ENCODE peak calls at places on chromosome 19, in four cellular contexts. L, U, J and S are unnamed samples.

GRCh38 chr19:11405846-11406643 is 13.1 kb downstream of the RGL3 start:
- DNase-seq in L (no peak), U (no peak), J (peak), S (no peak)

GRCh38 chr19:24065865-24066604 is 21.0 kb upstream of the ZNF254 start:
- DNase-seq in L (no peak), U (no peak), J (no peak), S (no peak)

GRCh38 chr19:33493401-33494275 is 28.0 kb downstream of the PEPD start:
- DNase-seq in L (no peak), U (no peak), J (no peak), S (no peak)

GRCh38 chr19:43574424-43575155 is 737 bp downstream of the XRCC1 start:
- DNase-seq in L (no peak), U (no peak), J (no peak), S (no peak)

GRCh38 chr19:47109541-47110375 is 3.8 kb downstream of the ZC3H4 start:
- DNase-seq in L (no peak), U (no peak), J (no peak), S (no peak)

GRCh38 chr19:47618771-47619170 is 9.8 kb downstream of the BICRA start:
- DNase-seq in L (no peak), U (no peak), J (no peak), S (no peak)

GRCh38 chr19:57302727-57303401 is 17.4 kb upstream of the ZNF543 start:
- DNase-seq in L (no peak), U (no peak), J (no peak), S (no peak)

GRCh38 chr19:13275016-13275722 is 125.0 kb downstream of the IER2 start:
- DNase-seq in L (no peak), U (no peak), J (no peak), S (no peak)

GRCh38 chr19:52601025-52601973 is 31.2 kb downstream of the ZNF701 start:
- DNase-seq in L (peak), U (peak), J (peak), S (no peak)

GRCh38 chr19:17626456-17626855 is 61.7 kb downstream of the UNC13A start:
- DNase-seq in L (no peak), U (no peak), J (no peak), S (no peak)

GRCh38 chr19:17504030-17504429 is 7.4 kb upstream of the PGLS start:
- DNase-seq in L (no peak), U (no peak), J (no peak), S (no peak)

GRCh38 chr19:55447421-55448174 is 4.5 kb upstream of the SHISA7 start:
- DNase-seq in L (no peak), U (no peak), J (no peak), S (no peak)

GRCh38 chr19:47663435-47663910 is 49.7 kb upstream of the EHD2 start:
- DNase-seq in L (peak), U (no peak), J (no peak), S (no peak)

GRCh38 chr19:13195678-13196077 is 45.5 kb downstream of the IER2 start:
- DNase-seq in L (no peak), U (peak), J (peak), S (no peak)

GRCh38 chr19:45477713-45478453 is 10.1 kb downstream of the FOSB start:
- DNase-seq in L (no peak), U (no peak), J (no peak), S (no peak)

GRCh38 chr19:33683881-33684549 is 62.3 kb downstream of the CHST8 start:
- DNase-seq in L (no peak), U (no peak), J (peak), S (no peak)

GRCh38 chr19:45677351-45678230 is 9.6 kb downstream of the GIPR start:
- DNase-seq in L (no peak), U (peak), J (peak), S (no peak)

GRCh38 chr19:24101459-24102122 is 14.6 kb downstream of the ZNF254 start:
- DNase-seq in L (no peak), U (no peak), J (no peak), S (no peak)

GRCh38 chr19:11067356-11068113 is 21.7 kb upstream of the LDLR start:
- DNase-seq in L (no peak), U (no peak), J (no peak), S (no peak)

GRCh38 chr19:55377356-55378131 is 918 bp downstream of the TMEM190 start:
- DNase-seq in L (no peak), U (no peak), J (peak), S (no peak)

GRCh38 chr19:13764101-13764807 is at the start of gene MRI1:
- DNase-seq in L (no peak), U (peak), J (peak), S (no peak)

GRCh38 chr19:6272913-6273600 is 6.7 kb downstream of the MLLT1 start:
- DNase-seq in L (no peak), U (no peak), J (no peak), S (no peak)
- H3K4me3 ChIP-seq in L (no peak), U (peak), J (no peak), S (no peak)

DNA sequence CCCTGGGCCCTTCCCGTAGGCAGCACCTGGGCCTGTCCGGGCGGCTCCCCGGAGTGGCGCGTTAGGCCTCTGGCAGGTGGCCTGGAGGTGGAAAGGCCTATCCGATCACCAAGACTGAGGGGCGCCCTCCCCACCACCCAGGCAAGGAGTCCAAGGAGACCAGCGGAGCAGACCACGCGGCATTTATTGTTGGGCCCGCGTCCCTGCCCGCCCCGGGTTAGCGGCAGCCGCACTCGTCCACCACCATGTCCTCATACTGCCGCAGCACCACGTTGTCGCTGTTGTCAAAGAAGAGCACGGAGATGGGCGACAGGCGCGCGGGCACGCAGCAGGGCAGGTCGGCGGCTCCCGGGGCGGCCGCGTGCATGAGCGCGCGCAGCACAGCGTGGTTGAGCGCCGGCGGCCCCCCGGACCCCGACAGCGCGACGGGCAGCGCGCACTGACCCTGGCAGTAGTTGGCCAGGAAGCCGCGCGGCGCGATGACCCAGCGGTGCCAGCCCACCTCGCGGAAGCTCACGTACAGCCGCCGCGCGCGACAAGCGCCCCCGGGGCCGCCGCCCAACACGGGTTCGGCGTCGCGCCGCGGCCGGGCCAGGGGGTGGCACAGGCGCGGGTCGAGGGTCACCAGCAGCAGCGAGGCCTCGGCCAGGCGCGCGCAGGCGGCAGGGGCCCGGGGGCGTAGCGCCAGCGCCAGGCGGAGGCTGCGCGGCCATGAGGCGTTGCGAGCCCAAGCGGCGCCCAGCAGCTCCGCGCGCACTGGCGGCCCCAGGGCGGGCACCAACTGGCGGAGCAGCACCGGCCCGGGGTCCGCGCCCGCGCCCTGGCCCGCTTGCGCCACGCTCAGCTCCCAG is 27.4 kb downstream of the CERS1 start:
- DNase-seq in L (no peak), U (no peak), J (no peak), S (no peak)
- H3K4me3 ChIP-seq in L (no peak), U (no peak), J (no peak), S (peak)

GRCh38 chr19:1748115-1748702 is 5.1 kb upstream of the ONECUT3 start:
- DNase-seq in L (no peak), U (peak), J (peak), S (no peak)

GRCh38 chr19:1748703-1749341 is 4.5 kb upstream of the ONECUT3 start:
- DNase-seq in L (no peak), U (no peak), J (peak), S (no peak)

GRCh38 chr19:1750343-1751021 is 2.8 kb upstream of the ONECUT3 start:
- DNase-seq in L (no peak), U (no peak), J (peak), S (no peak)

GRCh38 chr19:1751367-1752008 is 1.8 kb upstream of the ONECUT3 start:
- DNase-seq in L (no peak), U (no peak), J (no peak), S (no peak)

DNA sequence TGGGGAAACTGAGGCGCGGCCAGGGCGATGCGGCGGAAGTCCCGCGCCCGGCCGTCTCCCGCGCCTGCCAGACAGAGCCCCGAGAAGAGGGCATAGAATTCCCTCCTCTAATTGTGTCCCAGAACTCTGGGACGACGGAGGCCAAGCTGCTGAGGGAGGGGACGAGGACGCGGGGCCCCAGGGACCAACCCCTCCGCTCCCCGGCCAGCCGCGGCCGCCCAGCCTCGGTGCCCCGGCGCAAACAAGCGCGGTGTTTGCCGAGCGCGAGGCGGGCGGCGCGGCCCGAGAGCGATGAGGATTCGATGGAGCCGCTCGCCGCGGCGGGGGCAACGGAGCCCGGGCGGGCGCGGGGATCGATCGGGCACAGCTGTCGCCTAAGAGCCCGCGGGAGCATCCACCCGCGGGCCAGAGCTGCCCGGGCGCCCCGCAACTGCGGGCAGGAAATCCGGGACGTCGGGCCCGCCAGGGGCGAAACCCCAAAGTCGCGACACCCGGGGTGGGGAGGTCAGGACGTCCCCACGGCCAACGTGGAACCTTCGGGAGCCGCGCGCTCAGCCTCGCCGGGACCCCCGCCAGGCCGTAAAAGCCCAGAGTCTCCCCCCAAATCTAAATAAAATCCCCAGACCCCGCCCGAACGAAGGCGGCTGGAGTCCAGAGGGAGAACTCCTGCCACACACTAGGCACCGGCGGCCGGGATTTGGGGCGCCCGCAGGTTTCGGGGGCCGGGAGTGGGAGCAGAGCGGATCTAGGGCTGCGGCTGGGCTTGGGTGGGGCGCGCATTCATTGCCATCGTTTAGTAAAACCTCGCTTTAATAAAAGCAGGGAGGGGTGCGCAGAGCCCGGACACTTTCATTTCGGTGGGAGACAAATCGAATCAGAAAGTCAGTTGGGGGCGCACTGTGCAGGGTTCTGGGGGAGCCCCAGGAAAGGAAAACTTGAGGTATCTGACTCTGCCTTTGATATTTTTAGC is 3.6 kb upstream of the ONECUT3 start:
- DNase-seq in L (no peak), U (no peak), J (no peak), S (no peak)
- H3K4me3 ChIP-seq in L (no peak), U (peak), J (no peak), S (peak)

GRCh38 chr19:53696951-53697350 is 65.2 kb downstream of the DPRX start:
- DNase-seq in L (no peak), U (no peak), J (no peak), S (no peak)
- H3K4me3 ChIP-seq in L (no peak), U (no peak), J (no peak), S (no peak)

GRCh38 chr19:35673121-35673804 is 6.9 kb downstream of the UPK1A start:
- DNase-seq in L (no peak), U (peak), J (peak), S (no peak)
- H3K4me3 ChIP-seq in L (peak), U (peak), J (peak), S (peak)

GRCh38 chr19:29299416-29300380 is 86.7 kb upstream of the UQCRFS1 start:
- DNase-seq in L (no peak), U (no peak), J (no peak), S (no peak)
- H3K4me3 ChIP-seq in L (no peak), U (no peak), J (no peak), S (no peak)

DNA sequence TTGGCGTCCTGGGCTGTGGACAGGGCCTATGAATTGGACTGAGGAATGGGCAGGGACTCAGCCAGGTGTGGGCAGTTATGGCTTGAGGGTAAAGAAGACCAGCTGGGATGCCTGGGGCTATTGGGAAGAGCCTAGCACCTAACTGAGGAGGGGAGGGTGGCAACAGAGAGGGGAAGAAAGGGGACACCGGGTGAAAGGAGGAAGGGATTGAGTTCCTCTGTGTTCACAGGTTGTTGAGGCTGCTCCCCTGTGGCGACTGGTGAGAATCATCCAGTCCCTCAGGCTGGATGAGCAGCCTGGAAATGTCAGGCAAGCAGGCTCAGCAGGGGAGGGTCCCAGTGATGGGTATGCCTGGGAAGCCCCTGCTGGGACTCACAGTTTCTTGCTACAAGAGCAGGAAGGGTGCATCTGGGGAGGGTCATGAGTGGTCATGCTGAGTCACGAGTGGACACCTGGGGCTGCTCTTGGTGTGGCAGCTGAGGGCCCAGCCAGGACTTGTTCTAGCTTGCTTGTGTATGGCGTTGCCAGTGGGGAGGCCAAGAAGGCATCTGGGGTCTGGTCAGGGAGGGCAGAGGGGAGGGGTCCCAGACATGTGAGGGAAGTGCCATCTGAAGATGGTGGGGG is 1.4 kb downstream of the ZNF324 start:
- DNase-seq in L (no peak), U (no peak), J (no peak), S (no peak)
- H3K4me3 ChIP-seq in L (peak), U (peak), J (no peak), S (no peak)

GRCh38 chr19:50911206-50912101 is at the start of gene KLK4:
- DNase-seq in L (no peak), U (no peak), J (no peak), S (no peak)

GRCh38 chr19:50912102-50912599 is 956 bp upstream of the KLK4 start:
- DNase-seq in L (no peak), U (no peak), J (peak), S (no peak)

GRCh38 chr19:50910722-50911121 is 473 bp downstream of the KLK4 start:
- DNase-seq in L (no peak), U (no peak), J (no peak), S (no peak)

GRCh38 chr19:50908311-50908710 is 2.9 kb downstream of the KLK4 start:
- DNase-seq in L (no peak), U (no peak), J (no peak), S (no peak)

GRCh38 chr19:50909240-50910070 is 1.7 kb downstream of the KLK4 start:
- DNase-seq in L (no peak), U (peak), J (peak), S (no peak)
- H3K4me3 ChIP-seq in L (no peak), U (no peak), J (peak), S (no peak)

GRCh38 chr19:8086849-8087248 is 34.3 kb downstream of the CCL25 start:
- DNase-seq in L (no peak), U (no peak), J (no peak), S (no peak)
- H3K4me3 ChIP-seq in L (no peak), U (no peak), J (no peak), S (no peak)